ENCODE peak calls at places on chromosomes 13 and 19, in ten cellular contexts. M is fibroblast of lung, H is mammary epithelial cell, F is Caco-2, U is adrenal gland, A is AG04450, L is heart right ventricle, B is breast epithelium, V is suprapubic skin, R is endothelial cell of umbilical vein. I is an unnamed sample. For H3K27me3, the result is how much of the 10 kb centered on the place peaks cover.

GRCh38 chr19:31408460-31409124 is 59.4 kb upstream of the TSHZ3 start:
- DNase-seq in M (peak), H (peak), F (no peak), U (no peak), A (peak), L (no peak), B (no peak), V (no peak), R (no peak), I (no peak)

GRCh38 chr19:52494518-52494917 is 33.0 kb upstream of the ZNF808 start:
- DNase-seq in M (no peak), H (no peak), F (no peak), U (no peak), A (no peak), L (no peak), B (no peak), V (no peak), R (no peak), I (no peak)

GRCh38 chr19:31491246-31491645 is 142.0 kb upstream of the TSHZ3 start:
- DNase-seq in M (no peak), H (no peak), F (no peak), U (no peak), A (no peak), L (no peak), B (no peak), V (no peak), R (no peak), I (no peak)

GRCh38 chr13:109665781-109666249 is 120.6 kb downstream of the IRS2 start:
- DNase-seq in M (no peak), H (no peak), F (no peak), U (no peak), A (no peak), L (no peak), B (no peak), V (no peak), R (no peak), I (no peak)

GRCh38 chr13:20654156-20654555 is 49.3 kb upstream of the IL17D start:
- DNase-seq in M (peak), H (no peak), F (no peak), U (no peak), A (no peak), L (no peak), B (no peak), V (no peak), R (peak), I (no peak)

GRCh38 chr19:32178841-32179410 is 166.5 kb upstream of the ZNF507 start:
- DNase-seq in M (no peak), H (no peak), F (no peak), U (peak), A (no peak), L (no peak), B (no peak), V (no peak), R (no peak), I (no peak)

GRCh38 chr13:51328488-51328887 is 11.0 kb upstream of the SERPINE3 start:
- DNase-seq in M (no peak), H (no peak), F (no peak), U (no peak), A (no peak), L (no peak), B (no peak), V (no peak), R (no peak), I (no peak)

GRCh38 chr13:79108914-79109643 is 297.0 kb downstream of the RBM26 start:
- DNase-seq in M (no peak), H (no peak), F (no peak), U (no peak), A (no peak), L (no peak), B (no peak), V (no peak), R (no peak), I (peak)

GRCh38 chr13:23506821-23507210 is 63.4 kb upstream of the TNFRSF19 start:
- DNase-seq in M (peak), H (no peak), F (no peak), U (no peak), A (peak), L (no peak), B (no peak), V (no peak), R (no peak), I (no peak)

GRCh38 chr19:13764101-13764807 is at the start of gene MRI1:
- DNase-seq in M (peak), H (peak), F (peak), U (peak), A (no peak), L (peak), B (peak), V (peak), R (peak), I (peak)

GRCh38 chr13:24892844-24893243 is 128.9 kb downstream of the RNF17 start:
- DNase-seq in M (no peak), H (no peak), F (no peak), U (no peak), A (no peak), L (no peak), B (no peak), V (no peak), R (no peak), I (no peak)

GRCh38 chr13:19940106-19940505 is 18.4 kb upstream of the ZMYM2 start:
- DNase-seq in M (no peak), H (no peak), F (no peak), U (no peak), A (no peak), L (no peak), B (no peak), V (no peak), R (no peak), I (no peak)

GRCh38 chr13:41065098-41065497 is 3.8 kb downstream of the WBP4 start:
- DNase-seq in M (peak), H (no peak), F (peak), U (no peak), A (peak), L (no peak), B (no peak), V (no peak), R (peak), I (no peak)

GRCh38 chr19:16062789-16063188 is 13.5 kb upstream of the TPM4 start:
- DNase-seq in M (no peak), H (no peak), F (no peak), U (no peak), A (no peak), L (peak), B (no peak), V (no peak), R (peak), I (no peak)

GRCh38 chr13:67123165-67123564 is 107.0 kb downstream of the PCDH9 start:
- DNase-seq in M (no peak), H (no peak), F (no peak), U (no peak), A (no peak), L (no peak), B (no peak), V (no peak), R (peak), I (no peak)

GRCh38 chr19:29667390-29667783 is 2.1 kb downstream of the PLEKHF1 start:
- DNase-seq in M (no peak), H (no peak), F (no peak), U (no peak), A (no peak), L (no peak), B (no peak), V (no peak), R (no peak), I (no peak)

GRCh38 chr13:50340566-50341287 is 325.5 kb downstream of the KCNRG start:
- DNase-seq in M (peak), H (no peak), F (no peak), U (no peak), A (no peak), L (peak), B (no peak), V (no peak), R (no peak), I (no peak)

GRCh38 chr13:84962141-84962750 is 837.0 kb downstream of the SLITRK6 start:
- DNase-seq in M (no peak), H (no peak), F (no peak), U (no peak), A (no peak), L (no peak), B (no peak), V (no peak), R (no peak), I (no peak)

GRCh38 chr19:50152578-50152977 is 10.5 kb downstream of the IZUMO2 start:
- DNase-seq in M (no peak), H (no peak), F (no peak), U (no peak), A (no peak), L (no peak), B (no peak), V (no peak), R (no peak), I (no peak)

GRCh38 chr19:15028490-15028889 is 20.8 kb upstream of the CASP14 start:
- DNase-seq in M (no peak), H (no peak), F (no peak), U (no peak), A (no peak), L (no peak), B (no peak), V (no peak), R (no peak), I (no peak)

GRCh38 chr19:53007200-53008054 is 6.3 kb upstream of the ERVV-1 start:
- DNase-seq in M (no peak), H (no peak), F (no peak), U (no peak), A (no peak), L (no peak), B (no peak), V (no peak), R (no peak), I (no peak)

GRCh38 chr13:74210693-74211393 is 76.6 kb upstream of the KLF12 start:
- DNase-seq in M (peak), H (peak), F (no peak), U (no peak), A (peak), L (no peak), B (no peak), V (no peak), R (peak), I (no peak)

GRCh38 chr13:35225582-35225981 is 250.9 kb downstream of the MAB21L1 start:
- DNase-seq in M (no peak), H (no peak), F (no peak), U (no peak), A (no peak), L (no peak), B (no peak), V (no peak), R (no peak), I (no peak)

GRCh38 chr19:46661735-46662592 is 982 bp upstream of the DACT3 start:
- DNase-seq in M (peak), H (peak), F (peak), U (peak), A (peak), L (peak), B (peak), V (peak), R (peak), I (peak)

GRCh38 chr13:44146162-44146561 is 227.5 kb upstream of the SERP2 start:
- DNase-seq in M (no peak), H (no peak), F (no peak), U (no peak), A (no peak), L (no peak), B (no peak), V (no peak), R (no peak), I (peak)

GRCh38 chr13:109729031-109729870 is 57.1 kb downstream of the IRS2 start:
- DNase-seq in M (no peak), H (peak), F (no peak), U (peak), A (no peak), L (no peak), B (no peak), V (no peak), R (no peak), I (no peak)

GRCh38 chr13:113951246-113951999 is 22.5 kb downstream of the C13orf46 start:
- DNase-seq in M (peak), H (peak), F (peak), U (peak), A (no peak), L (peak), B (peak), V (peak), R (peak), I (peak)

GRCh38 chr13:93726173-93727019 is 499.8 kb downstream of the GPC6 start:
- DNase-seq in M (no peak), H (no peak), F (no peak), U (no peak), A (no peak), L (no peak), B (no peak), V (no peak), R (no peak), I (no peak)

GRCh38 chr13:90105881-90106496 is 1241.5 kb upstream of the MIR17HG start:
- DNase-seq in M (peak), H (no peak), F (no peak), U (no peak), A (no peak), L (no peak), B (no peak), V (no peak), R (no peak), I (no peak)

GRCh38 chr13:113116206-113116800 is 6.3 kb upstream of the F10 start:
- DNase-seq in M (no peak), H (no peak), F (no peak), U (no peak), A (no peak), L (no peak), B (no peak), V (no peak), R (no peak), I (no peak)

GRCh38 chr19:32322541-32322940 is 22.9 kb upstream of the ZNF507 start:
- DNase-seq in M (no peak), H (no peak), F (no peak), U (no peak), A (no peak), L (no peak), B (no peak), V (no peak), R (no peak), I (no peak)

GRCh38 chr13:29791997-29792775 is 58.2 kb downstream of the UBL3 start:
- DNase-seq in M (peak), H (no peak), F (no peak), U (no peak), A (no peak), L (no peak), B (no peak), V (no peak), R (no peak), I (no peak)

GRCh38 chr13:94710881-94711560 is 1.3 kb downstream of the SOX21 start:
- DNase-seq in M (no peak), H (no peak), F (no peak), U (no peak), A (no peak), L (no peak), B (no peak), V (no peak), R (no peak), I (no peak)

GRCh38 chr13:75867718-75868117 is 231.6 kb downstream of the LMO7 start:
- DNase-seq in M (no peak), H (no peak), F (no peak), U (no peak), A (no peak), L (no peak), B (no peak), V (no peak), R (no peak), I (no peak)

GRCh38 chr19:38733493-38734175 is 10.6 kb downstream of the CAPN12 start:
- DNase-seq in M (no peak), H (peak), F (no peak), U (peak), A (no peak), L (peak), B (peak), V (no peak), R (no peak), I (peak)

GRCh38 chr13:40490086-40490723 is 176.2 kb downstream of the FOXO1 start:
- DNase-seq in M (no peak), H (no peak), F (no peak), U (no peak), A (no peak), L (no peak), B (no peak), V (no peak), R (no peak), I (no peak)

GRCh38 chr13:33053397-33054066 is 37.3 kb downstream of the KL start:
- DNase-seq in M (no peak), H (no peak), F (peak), U (no peak), A (no peak), L (no peak), B (no peak), V (no peak), R (no peak), I (no peak)

GRCh38 chr19:6199240-6199983 is 63.9 kb downstream of the ACSBG2 start:
- DNase-seq in M (peak), H (peak), F (peak), U (peak), A (peak), L (peak), B (peak), V (peak), R (peak), I (peak)
- TF ChIP-seq CTCF in M (peak), H (peak), F (peak), U (no peak), A (peak), L (peak), B (peak), V (peak), R (peak), I (peak)

GRCh38 chr19:55464669-55465068 is at the start of gene C19orf85:
- DNase-seq in M (no peak), H (no peak), F (no peak), U (no peak), A (no peak), L (no peak), B (no peak), V (no peak), R (no peak), I (no peak)
- H3K4me3 ChIP-seq in M (no peak), H (no peak), F (no peak), U (no peak), A (no peak), L (no peak), B (no peak), V (no peak), R (no peak), I (no peak)

GRCh38 chr13:31706105-31706504 is 33.2 kb upstream of the RXFP2 start:
- DNase-seq in M (no peak), H (no peak), F (no peak), U (no peak), A (no peak), L (no peak), B (no peak), V (no peak), R (no peak), I (no peak)
- H3K27me3 ChIP-seq in M (under half), H (under half), F (under half), U (under half), A (under half), L (under half), B (under half), V (under half), R (under half), I (under half)

DNA sequence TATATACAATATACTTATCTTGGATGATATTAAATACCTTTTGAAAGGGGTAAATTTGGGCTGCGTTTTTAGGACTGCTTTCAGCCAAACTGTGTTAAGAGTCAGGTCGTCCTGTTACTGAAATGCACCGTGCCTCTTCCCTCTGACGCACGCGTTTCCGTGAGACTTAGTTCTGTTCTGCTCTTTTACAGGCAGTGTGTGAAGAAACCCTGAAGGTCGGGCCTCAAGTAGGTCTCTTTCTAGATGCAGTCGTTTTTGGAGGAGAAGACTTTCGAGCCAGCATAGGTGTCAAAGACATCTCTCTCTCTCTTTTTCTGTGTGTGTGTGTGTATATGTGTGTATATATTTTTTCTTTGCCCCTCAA is 107.0 kb downstream of the ZIC5 start:
- DNase-seq in M (no peak), H (no peak), F (no peak), U (no peak), A (no peak), L (no peak), B (no peak), V (no peak), R (no peak), I (no peak)
- TF ChIP-seq CTCF in M (no peak), H (no peak), F (no peak), U (no peak), A (no peak), L (no peak), B (no peak), V (no peak), R (no peak), I (no peak)

GRCh38 chr19:45322744-45323281 is at the start of gene CKM:
- DNase-seq in M (no peak), H (no peak), F (no peak), U (no peak), A (no peak), L (peak), B (no peak), V (no peak), R (no peak), I (no peak)
- H3K4me3 ChIP-seq in M (no peak), H (no peak), F (no peak), U (no peak), A (peak), L (peak), B (peak), V (peak), R (peak), I (no peak)

DNA sequence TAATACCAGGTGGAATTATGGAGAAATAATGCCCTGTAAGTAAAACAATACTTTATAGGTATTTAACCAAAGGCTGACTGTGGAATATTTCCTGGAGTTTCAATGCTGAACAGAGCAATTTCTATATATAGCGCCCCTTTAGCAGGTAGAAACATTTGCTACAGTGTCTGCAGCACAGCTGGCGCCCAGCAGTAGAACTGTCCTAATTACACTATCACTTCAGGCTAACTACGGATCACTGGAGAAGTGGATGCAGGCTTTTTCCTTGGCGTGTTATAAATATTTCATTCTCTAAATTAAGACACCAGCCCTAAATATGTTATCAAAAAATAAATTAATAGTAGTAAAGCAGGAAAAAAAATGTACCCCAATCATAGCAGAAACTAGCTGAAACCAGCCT is 3.1 kb downstream of the SHISA2 start:
- DNase-seq in M (no peak), H (no peak), F (no peak), U (no peak), A (no peak), L (no peak), B (no peak), V (no peak), R (no peak), I (no peak)
- H3K27me3 ChIP-seq in M (under half), H (under half), F (under half), U (half or more), A (under half), L (half or more), B (under half), V (half or more), R (under half), I (under half)

DNA sequence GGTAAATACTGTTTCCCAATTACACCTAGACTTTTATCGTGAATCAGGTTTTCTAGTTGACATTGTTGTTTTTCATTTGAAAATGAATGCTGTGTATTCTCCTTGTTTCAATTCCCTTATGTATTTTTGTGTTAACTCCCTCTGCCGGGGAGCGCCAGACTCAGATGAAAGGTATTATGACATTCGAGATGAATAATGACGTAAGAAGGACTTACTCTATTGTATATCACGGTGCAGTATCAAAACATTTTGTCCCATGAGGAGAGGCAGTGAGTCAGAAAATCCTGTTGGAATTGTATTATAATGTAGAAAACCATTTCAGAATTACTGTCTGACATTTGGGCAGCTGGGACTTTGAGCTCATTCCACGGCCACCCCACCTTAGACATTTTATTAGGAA is 61.6 kb downstream of the LRCH1 start:
- DNase-seq in M (peak), H (no peak), F (no peak), U (no peak), A (peak), L (no peak), B (no peak), V (no peak), R (peak), I (no peak)
- TF ChIP-seq CTCF in M (peak), H (no peak), F (no peak), U (no peak), A (peak), L (no peak), B (no peak), V (no peak), R (no peak), I (no peak)